ENCODE peak calls at places on chromosome 19, in four cellular contexts. Q is neural progenitor cell, B is SK-N-SH, J is GM23338. X is an unnamed sample.
A peak's percentile ranks its signal among the peaks of the same experiment; 100 is the strongest.

GRCh38 chr19:43439183-43440063 is 24.7 kb downstream of the TEX101 start:
- DNase-seq in Q (no peak), J (no peak), B (no peak), X (peak; percentile 13)

GRCh38 chr19:30556230-30556711 is 184.1 kb downstream of the ZNF536 start:
- DNase-seq in Q (peak; percentile 12), B (no peak), J (peak; percentile 55), X (no peak)

GRCh38 chr19:47036233-47036651 is 12.2 kb downstream of the TMEM160 start:
- DNase-seq in B (no peak), J (no peak), Q (peak; percentile 42), X (no peak)

GRCh38 chr19:45498411-45499195 is at the start of gene PPM1N:
- DNase-seq in Q (peak; percentile 84), J (peak; percentile 87), B (no peak), X (peak; percentile 61)

GRCh38 chr19:23118400-23118799 is 1.6 kb downstream of the ZNF730 start:
- DNase-seq in J (peak; percentile 81), B (no peak), Q (peak; percentile 17), X (peak; percentile 45)

GRCh38 chr19:37306383-37306963 is 64.4 kb upstream of the ZNF527 start:
- DNase-seq in Q (no peak), B (no peak), J (no peak), X (no peak)

GRCh38 chr19:6481541-6482342 is at the start of gene DENND1C:
- DNase-seq in Q (peak; percentile 70), J (peak; percentile 74), B (peak; percentile 71), X (peak; percentile 88)

GRCh38 chr19:6059996-6060599 is 50.2 kb downstream of the RFX2 start:
- DNase-seq in Q (no peak), J (no peak), B (no peak), X (no peak)

GRCh38 chr19:815079-815774 is 6.5 kb downstream of the PLPPR3 start:
- DNase-seq in Q (no peak), B (no peak), J (peak; percentile 29), X (no peak)

DNA sequence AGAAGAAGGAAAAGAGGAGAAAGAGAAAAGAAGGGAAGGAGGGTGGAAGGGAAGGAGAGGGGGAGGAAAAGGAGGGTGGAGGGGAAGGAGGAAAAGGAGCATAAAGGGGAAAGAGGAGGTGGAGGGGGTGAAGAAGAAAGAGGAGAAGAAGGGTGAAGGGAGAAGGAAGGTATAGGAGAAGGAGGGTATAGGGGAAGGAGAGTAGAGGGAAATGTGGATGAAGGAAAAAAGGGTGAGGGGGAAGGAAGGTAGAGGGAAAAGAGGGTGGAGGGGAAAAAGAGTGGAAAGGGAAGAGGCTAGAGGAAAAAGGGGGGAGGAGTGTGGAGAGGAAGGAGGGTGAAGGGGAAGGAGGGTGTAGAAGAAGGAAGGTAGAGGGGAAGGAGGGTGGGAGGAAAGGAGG is 928.6 kb downstream of the UQCRFS1 start:
- DNase-seq in Q (no peak), J (no peak), B (no peak), X (no peak)
- H3K4me3 ChIP-seq in Q (no peak overlapping the region), J (no peak overlapping the region), B (no peak overlapping the region), X (no peak overlapping the region)

GRCh38 chr19:17949956-17950309 is 17.0 kb upstream of the KCNN1 start:
- DNase-seq in Q (no peak), J (peak; percentile 77), B (no peak), X (no peak)

GRCh38 chr19:17948474-17948966 is 15.7 kb downstream of the CCDC124 start:
- DNase-seq in Q (no peak), J (peak; percentile 82), B (no peak), X (no peak)

GRCh38 chr19:17948967-17949930 is 16.4 kb downstream of the CCDC124 start:
- DNase-seq in B (no peak), J (no peak), Q (peak; percentile 43), X (peak; percentile 30)

GRCh38 chr19:17947815-17948473 is 15.1 kb downstream of the CCDC124 start:
- DNase-seq in J (peak; percentile 95), B (peak; percentile 99), Q (peak; percentile 99), X (peak; percentile 98)

GRCh38 chr19:17946965-17947784 is 14.4 kb downstream of the CCDC124 start:
- DNase-seq in B (no peak), J (peak; percentile 63), Q (no peak), X (no peak)
- TF ChIP-seq EZH2phosphoT487 in B (no peak), J (no peak), Q (no peak), X (no peak)

DNA sequence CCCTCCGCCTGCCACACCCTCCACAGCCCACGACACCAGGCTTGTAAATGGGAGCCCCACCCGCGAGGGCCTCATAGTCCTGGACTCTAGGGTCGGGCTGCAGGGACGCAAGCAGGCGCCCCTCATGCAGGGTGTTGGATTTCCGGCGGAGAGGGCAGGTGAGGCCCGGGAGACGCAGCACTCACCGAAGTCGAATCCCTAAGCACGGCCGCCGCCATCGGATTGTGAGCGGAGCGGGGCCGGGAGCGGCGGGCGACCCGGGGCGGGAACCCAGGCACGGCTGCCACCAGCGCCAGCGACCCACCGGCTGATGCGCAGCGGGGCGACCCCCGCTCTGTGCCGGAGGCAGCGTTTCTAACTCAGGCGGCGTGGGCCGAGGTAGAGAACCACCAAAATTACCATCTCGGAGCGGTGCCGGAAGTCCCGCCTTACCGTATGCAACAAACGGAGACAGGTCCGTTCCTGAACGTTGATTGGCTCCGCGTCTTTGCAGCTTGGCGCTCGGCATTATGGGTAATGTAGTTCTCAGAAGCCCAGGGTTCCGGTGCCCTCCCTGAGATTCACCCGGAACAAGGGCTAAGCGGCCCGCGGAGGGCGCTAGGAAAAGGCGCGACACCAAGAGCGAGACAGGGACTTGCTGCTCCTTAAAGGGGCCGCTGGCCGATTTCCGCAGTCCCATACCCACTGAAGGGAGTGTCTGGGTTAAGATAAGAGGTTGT is at the start of gene ZNF416:
- DNase-seq in J (peak; percentile 100), Q (peak; percentile 100), B (peak; percentile 98), X (peak; percentile 99)
- TF ChIP-seq CTCF in J (no peak), Q (peak; percentile 33), B (peak; percentile 38), X (peak; percentile 56)

DNA sequence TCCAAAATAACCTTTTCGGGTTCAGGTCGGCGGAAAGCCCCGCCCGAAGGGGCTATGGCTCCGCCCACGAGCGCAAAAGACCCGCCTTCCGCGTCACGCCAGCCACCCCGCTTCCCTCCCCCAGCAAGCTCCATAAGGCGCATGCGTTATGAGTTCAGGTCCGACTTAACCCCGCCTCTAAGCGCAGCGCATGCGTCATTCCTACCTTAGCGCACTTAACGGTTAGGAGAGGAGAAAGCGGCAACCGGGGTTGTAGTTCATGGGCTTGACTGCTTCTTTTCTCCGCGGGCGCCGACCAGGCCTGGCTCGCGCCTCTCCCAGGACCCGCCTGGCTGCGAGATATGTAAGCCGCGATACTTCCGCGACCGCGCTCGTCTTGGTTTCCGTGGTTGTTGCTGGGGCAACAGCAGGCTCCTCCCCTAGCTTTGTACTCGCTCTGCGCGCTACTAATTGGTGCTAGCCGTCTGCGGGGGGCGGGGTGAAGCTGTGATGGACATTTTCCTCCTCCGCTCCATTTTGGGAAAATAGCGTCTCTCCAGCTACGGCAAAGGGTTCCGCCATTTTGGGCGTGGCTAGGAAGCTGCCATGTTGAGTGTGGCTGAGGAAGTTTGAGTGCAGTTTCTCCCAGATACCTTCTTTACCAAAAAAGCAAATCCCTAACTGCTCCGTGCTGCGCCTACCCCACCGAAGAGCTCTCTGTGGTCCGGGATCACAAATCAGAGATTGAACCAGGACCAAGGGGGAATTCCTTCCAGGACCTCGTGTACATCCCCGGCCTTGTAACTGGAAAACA is at the start of gene B9D2:
- DNase-seq in Q (peak; percentile 99), B (peak; percentile 97), J (peak; percentile 100), X (peak; percentile 99)
- H3K4me3 ChIP-seq in Q (peak within 1 kb of the TSS; percentile 79), B (peak within 1 kb of the TSS; percentile 79), J (peak within 1 kb of the TSS; percentile 60), X (peak within 1 kb of the TSS; percentile 81)

GRCh38 chr19:10104665-10105221 is 1.4 kb upstream of the PPAN start:
- DNase-seq in J (no peak), B (no peak), Q (no peak), X (peak; percentile 74)
- TF ChIP-seq EZH2phosphoT487 in J (no peak), B (no peak), Q (no peak), X (no peak)

DNA sequence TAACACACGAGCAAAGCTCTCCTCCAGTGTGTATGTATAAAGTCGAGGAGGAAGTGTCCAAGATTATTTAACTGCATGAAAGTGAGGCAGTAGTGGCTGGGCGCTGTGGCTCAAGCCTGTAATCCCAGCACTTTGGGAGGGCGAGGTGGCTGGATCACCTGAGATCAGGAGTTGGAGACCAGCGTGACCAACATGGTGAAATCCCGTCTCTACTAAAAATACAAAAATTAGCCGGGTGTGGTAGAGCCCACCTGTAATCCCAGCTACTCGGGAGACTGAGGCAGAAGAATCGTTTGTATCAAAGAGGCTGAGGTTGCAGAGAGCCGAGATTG is 1.2 kb upstream of the ZNF20 start:
- DNase-seq in B (no peak), J (no peak), Q (no peak), X (no peak)
- TF ChIP-seq CTCF in B (no peak), J (no peak), Q (no peak), X (peak; percentile 22)

DNA sequence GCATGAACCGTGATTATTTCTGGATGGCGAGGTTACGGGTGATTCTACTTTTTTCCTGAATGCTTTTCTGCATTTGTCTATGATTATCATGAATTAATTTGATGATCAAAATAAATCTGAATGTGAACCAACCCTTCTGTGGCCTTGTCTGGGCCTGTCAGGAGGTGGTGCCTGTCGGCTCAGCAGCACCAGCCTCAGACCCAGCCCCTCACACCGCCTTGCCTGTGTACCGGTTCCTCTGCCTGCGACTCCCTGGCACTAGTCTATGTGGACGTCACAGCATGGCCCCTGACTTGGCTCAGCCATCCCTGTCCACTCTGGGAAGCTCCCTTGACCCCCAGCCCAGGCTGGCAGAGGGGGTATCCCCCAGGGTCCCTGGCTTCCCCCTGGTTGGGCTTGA is 15.5 kb upstream of the RABAC1 start:
- DNase-seq in Q (no peak), B (no peak), J (no peak), X (no peak)
- H3K4me3 ChIP-seq in Q (no peak overlapping the region), B (no peak overlapping the region), J (no peak overlapping the region), X (no peak overlapping the region)

X was measured in OCI-LY7.